ENCODE peak calls at places on chromosomes 11 and 22, in six cellular contexts. L, E, A, Z, X and H are unnamed samples.

GRCh38 chr11:33013706-33014105 is 2.0 kb upstream of the DEPDC7 start:
- ATAC-seq in L (no peak), E (no peak), A (no peak), Z (no peak), X (no peak), H (no peak)

GRCh38 chr11:93842461-93842860 is 8.0 kb downstream of the VSTM5 start:
- ATAC-seq in L (no peak), E (peak), A (peak), Z (no peak), X (no peak), H (no peak)

GRCh38 chr11:131796541-131796940 is 426.1 kb downstream of the NTM start:
- ATAC-seq in L (no peak), E (no peak), A (no peak), Z (no peak), X (no peak), H (no peak)

GRCh38 chr11:78054971-78055370 is 8.7 kb upstream of the THRSP start:
- ATAC-seq in L (no peak), E (no peak), A (no peak), Z (no peak), X (no peak), H (no peak)

GRCh38 chr22:36921309-36922096 is 8.1 kb downstream of the CSF2RB start:
- ATAC-seq in L (no peak), E (no peak), A (no peak), Z (peak), X (peak), H (peak)

GRCh38 chr11:124115782-124116616 is 749 bp downstream of the VWA5A start:
- ATAC-seq in L (peak), E (peak), A (peak), Z (peak), X (peak), H (peak)

GRCh38 chr22:19843857-19844422 is 10.7 kb downstream of the GNB1L start:
- ATAC-seq in L (peak), E (no peak), A (no peak), Z (no peak), X (peak), H (peak)

GRCh38 chr11:132962026-132962425 is 570.3 kb downstream of the OPCML start:
- ATAC-seq in L (no peak), E (no peak), A (no peak), Z (peak), X (no peak), H (peak)

GRCh38 chr11:86161373-86162255 is 82.9 kb upstream of the EED start:
- ATAC-seq in L (no peak), E (no peak), A (peak), Z (no peak), X (no peak), H (peak)

GRCh38 chr11:97461044-97461880 is 1071.4 kb downstream of the JRKL start:
- ATAC-seq in L (no peak), E (no peak), A (no peak), Z (no peak), X (peak), H (no peak)

GRCh38 chr11:84825140-84825539 is 802.0 kb downstream of the DLG2 start:
- ATAC-seq in L (no peak), E (no peak), A (no peak), Z (no peak), X (no peak), H (no peak)

GRCh38 chr11:129972596-129972995 is 30.0 kb downstream of the PRDM10 start:
- ATAC-seq in L (no peak), E (no peak), A (no peak), Z (no peak), X (no peak), H (no peak)

GRCh38 chr11:96293583-96293982 is 49.4 kb downstream of the MAML2 start:
- ATAC-seq in L (no peak), E (no peak), A (no peak), Z (peak), X (no peak), H (no peak)

GRCh38 chr11:111938687-111939160 is 1.6 kb downstream of the DIXDC1 start:
- ATAC-seq in L (peak), E (no peak), A (peak), Z (peak), X (no peak), H (peak)

GRCh38 chr11:66985508-66986177 is 10.5 kb downstream of the C11orf86 start:
- ATAC-seq in L (no peak), E (no peak), A (no peak), Z (no peak), X (no peak), H (no peak)

GRCh38 chr11:65576867-65577755 is 1.3 kb downstream of the EHBP1L1 start:
- ATAC-seq in L (peak), E (peak), A (no peak), Z (peak), X (peak), H (peak)

GRCh38 chr11:129141748-129142475 is 50.2 kb downstream of the ARHGAP32 start:
- ATAC-seq in L (no peak), E (no peak), A (no peak), Z (no peak), X (no peak), H (no peak)

GRCh38 chr11:132980721-132981120 is 551.6 kb downstream of the OPCML start:
- ATAC-seq in L (no peak), E (no peak), A (no peak), Z (no peak), X (no peak), H (no peak)

GRCh38 chr11:104549019-104549418 is 349.2 kb downstream of the CASP12 start:
- ATAC-seq in L (no peak), E (no peak), A (no peak), Z (no peak), X (no peak), H (no peak)

GRCh38 chr11:12827929-12828812 is 153.9 kb downstream of the TEAD1 start:
- ATAC-seq in L (peak), E (peak), A (peak), Z (peak), X (peak), H (peak)

GRCh38 chr11:74806267-74806666 is 57.6 kb downstream of the RNF169 start:
- ATAC-seq in L (no peak), E (no peak), A (peak), Z (peak), X (no peak), H (no peak)
- TF ChIP-seq POLR2AphosphoS5 in L (no peak), E (no peak), A (no peak), Z (no peak), X (no peak), H (no peak)

GRCh38 chr11:102111787-102112653 is 1.8 kb downstream of the YAP1 start:
- ATAC-seq in L (peak), E (peak), A (no peak), Z (peak), X (peak), H (peak)

GRCh38 chr11:102112654-102112926 is 2.3 kb downstream of the YAP1 start:
- ATAC-seq in L (no peak), E (no peak), A (no peak), Z (no peak), X (no peak), H (no peak)

GRCh38 chr11:102110761-102111010 is 439 bp downstream of the YAP1 start:
- ATAC-seq in L (peak), E (no peak), A (no peak), Z (no peak), X (no peak), H (peak)

GRCh38 chr11:102111011-102111786 is 952 bp downstream of the YAP1 start:
- ATAC-seq in L (peak), E (peak), A (no peak), Z (no peak), X (peak), H (peak)

DNA sequence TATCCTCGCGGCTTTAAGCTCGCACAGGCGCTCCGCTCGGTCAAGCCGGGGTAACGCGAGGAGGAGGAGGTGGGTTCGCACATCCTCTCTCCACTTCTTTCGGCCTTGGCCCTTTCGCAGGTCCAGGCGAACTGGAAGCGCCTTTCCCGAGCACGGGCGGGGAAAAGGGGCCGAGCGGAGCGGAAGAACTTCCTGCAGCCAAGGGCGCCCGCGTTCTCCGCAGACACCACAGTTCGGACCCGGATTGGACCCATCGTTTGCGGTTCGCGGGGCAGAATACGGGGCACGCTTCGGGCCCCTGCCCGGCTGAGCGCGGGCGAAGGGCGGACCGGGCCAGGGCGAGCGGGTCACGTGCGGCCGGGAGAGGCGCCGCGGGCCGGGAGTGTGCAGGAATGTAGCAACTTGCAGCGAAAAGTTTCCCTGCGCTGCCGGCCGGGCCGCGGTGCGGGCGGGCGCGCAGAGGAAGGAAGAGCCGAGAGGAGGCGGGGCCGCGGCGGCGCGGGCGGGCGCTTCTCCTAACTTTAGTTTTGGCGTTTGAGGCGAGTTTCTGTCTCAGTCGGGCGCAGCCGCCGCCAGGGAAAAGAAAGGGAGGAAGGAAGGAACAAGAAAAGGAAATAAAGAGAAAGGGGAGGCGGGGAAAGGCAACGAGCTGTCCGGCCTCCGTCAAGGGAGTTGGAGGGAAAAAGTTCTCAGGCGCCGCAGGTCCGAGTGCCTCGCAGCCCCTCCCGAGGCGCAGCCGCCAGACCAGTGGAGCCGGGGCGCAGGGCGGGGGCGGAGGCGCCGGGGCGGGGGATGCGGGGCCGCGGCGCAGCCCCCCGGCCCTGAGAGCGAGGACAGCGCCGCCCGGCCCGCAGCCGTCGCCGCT is at the start of gene YAP1:
- ATAC-seq in L (peak), E (peak), A (peak), Z (peak), X (peak), H (peak)
- TF ChIP-seq POLR2A in L (peak), E (peak), A (no peak), Z (no peak), X (peak), H (peak)

DNA sequence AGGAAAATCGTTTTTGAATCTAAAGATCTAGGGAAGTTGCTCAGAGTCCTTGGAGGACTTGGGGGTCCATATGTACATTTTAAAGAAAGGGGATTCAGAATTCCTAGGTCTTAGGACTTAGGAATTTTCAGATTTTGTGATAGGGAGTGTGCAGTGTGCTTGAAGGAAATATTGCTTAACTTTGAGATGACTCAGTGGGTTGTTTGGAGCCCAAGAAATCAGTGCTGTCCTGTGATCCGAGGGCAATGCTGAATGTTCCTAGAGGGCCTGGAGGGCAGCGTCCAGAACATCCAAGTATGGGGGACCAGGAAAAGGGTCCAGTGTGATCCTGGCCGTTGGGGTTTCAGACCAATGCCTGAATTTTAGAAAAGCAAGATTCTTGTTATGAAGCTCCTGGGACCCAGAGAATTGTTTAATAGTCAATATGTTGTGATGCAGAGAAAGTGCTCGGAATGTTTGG is 3.1 kb upstream of the IGF2 start:
- ATAC-seq in L (no peak), E (no peak), A (no peak), Z (no peak), X (no peak), H (no peak)
- H3K4me3 ChIP-seq in L (no peak), E (no peak), A (no peak), Z (no peak), X (no peak), H (no peak)

DNA sequence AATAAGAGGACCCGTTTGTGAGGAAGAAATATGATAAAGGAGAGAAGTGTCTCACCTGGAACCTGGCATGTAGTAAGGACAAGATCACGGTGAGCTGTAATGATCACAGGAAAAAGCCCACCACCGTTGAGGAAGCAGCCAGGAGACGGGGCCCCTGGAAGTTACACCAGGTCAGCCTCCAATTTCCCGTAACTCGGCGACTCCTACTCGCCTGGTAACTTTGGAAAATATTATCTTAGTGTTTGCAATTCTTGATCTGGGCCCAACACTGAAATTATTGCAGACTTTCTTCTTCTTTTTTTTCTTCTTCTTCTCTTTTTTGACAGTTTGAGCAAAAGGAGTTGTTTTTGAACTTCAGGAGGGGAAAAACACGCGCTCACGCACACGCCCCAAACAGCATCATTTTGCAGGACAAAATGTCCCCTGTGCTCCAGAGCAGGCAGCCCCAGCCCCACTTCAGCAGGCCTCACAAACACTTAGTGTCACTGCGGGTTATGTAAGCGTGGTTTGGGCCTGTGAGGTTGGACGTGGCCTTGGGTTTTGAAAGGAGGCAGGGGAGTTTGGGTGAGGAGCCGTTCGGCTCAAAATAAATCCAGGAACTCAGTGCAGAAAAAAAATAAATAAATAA is 26.1 kb upstream of the MN1 start:
- ATAC-seq in L (no peak), E (no peak), A (no peak), Z (no peak), X (no peak), H (peak)
- TF ChIP-seq POLR2AphosphoS5 in L (no peak), E (no peak), A (no peak), Z (no peak), X (no peak), H (no peak)

DNA sequence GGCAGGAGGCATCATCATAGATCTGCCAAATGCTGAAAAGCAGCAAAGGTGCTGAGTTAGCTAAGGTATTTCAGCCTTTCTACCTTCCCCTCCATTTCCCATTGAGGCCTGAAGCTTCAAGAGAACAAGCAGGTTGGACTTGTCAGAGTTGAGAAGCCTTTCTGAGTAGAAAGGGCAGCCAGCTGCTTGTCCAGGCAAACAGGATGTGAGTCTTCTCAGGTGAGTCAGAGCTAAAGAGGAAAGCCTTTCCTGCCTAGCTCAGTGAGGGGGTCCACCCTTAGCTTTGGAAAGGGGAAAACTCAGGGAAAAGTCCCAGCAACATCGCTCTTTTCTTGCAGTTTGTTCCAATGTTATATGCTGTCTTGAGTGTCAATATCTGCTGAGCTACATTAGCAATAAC is 13.2 kb upstream of the MPZL2 start:
- ATAC-seq in L (peak), E (peak), A (no peak), Z (peak), X (no peak), H (no peak)
- TF ChIP-seq POLR2A in L (no peak), E (no peak), A (no peak), Z (no peak), X (no peak), H (no peak)